ENCODE peak calls at places on chromosomes 6 and 20, in four cellular contexts. D is neuronal stem cell, R is mesendoderm, B is H9. Z is an unnamed sample.

GRCh38 chr20:51313275-51313898 is 229.1 kb downstream of the NFATC2 start:
- DNase-seq in B (no peak), D (no peak), R (no peak), Z (no peak)

GRCh38 chr6:108874470-108875160 is 26.4 kb downstream of the ARMC2 start:
- DNase-seq in B (no peak), R (no peak), D (no peak), Z (no peak)

GRCh38 chr20:21670981-21671380 is 34.5 kb upstream of the PAX1 start:
- DNase-seq in D (no peak), R (no peak), B (no peak), Z (no peak)

GRCh38 chr6:7691675-7692452 is 34.0 kb upstream of the BMP6 start:
- DNase-seq in R (peak; percentile 81), D (no peak), B (peak; percentile 56), Z (peak; percentile 92)

GRCh38 chr20:7980332-7981046 is 39.1 kb downstream of the TMX4 start:
- DNase-seq in B (peak; percentile 34), D (peak; percentile 8), R (peak; percentile 51), Z (no peak)

GRCh38 chr6:89792881-89793280 is 26.7 kb downstream of the MDN1 start:
- DNase-seq in R (peak; percentile 83), D (no peak), B (peak; percentile 45), Z (peak; percentile 71)

GRCh38 chr6:145028144-145028818 is 707.0 kb downstream of the EPM2A start:
- DNase-seq in D (no peak), R (peak; percentile 77), B (no peak), Z (peak; percentile 71)

GRCh38 chr6:41352396-41352795 is 17.0 kb downstream of the NCR2 start:
- DNase-seq in B (no peak), R (no peak), D (no peak), Z (no peak)

GRCh38 chr20:54257090-54257816 is 49.4 kb downstream of the PFDN4 start:
- DNase-seq in R (peak; percentile 83), D (no peak), B (no peak), Z (peak; percentile 95)

DNA sequence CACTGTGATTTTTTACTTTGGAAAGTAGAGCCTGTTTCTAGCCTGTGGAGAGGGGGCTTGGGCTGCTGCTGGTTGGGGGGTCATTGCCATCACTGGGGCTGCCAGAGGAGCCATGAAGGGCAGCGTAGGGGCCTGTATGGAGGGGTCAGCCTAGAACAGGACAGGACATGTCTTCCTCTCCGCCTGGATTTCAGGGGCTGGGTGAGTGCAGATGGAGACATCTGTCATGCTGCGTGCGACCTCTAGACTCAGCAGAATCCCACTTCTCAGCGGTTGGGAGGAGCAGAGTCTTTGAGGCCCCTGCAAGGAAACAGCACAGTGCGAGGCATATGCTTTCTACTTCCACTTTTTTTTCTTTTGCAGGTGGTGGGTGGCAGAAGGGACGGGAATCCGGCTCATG is 68.0 kb downstream of the EZR start:
- DNase-seq in B (no peak), R (no peak), D (no peak), Z (no peak)
- H4K8ac ChIP-seq in B (no peak overlapping the region), R (no peak overlapping the region), D (no peak overlapping the region), Z (no peak overlapping the region)

GRCh38 chr6:122568350-122568749 is 41.9 kb upstream of the PKIB start:
- DNase-seq in B (no peak), D (no peak), R (no peak), Z (no peak)

GRCh38 chr6:122567034-122567433 is 43.2 kb upstream of the PKIB start:
- DNase-seq in B (no peak), R (no peak), D (no peak), Z (no peak)

GRCh38 chr6:122571888-122572287 is 38.3 kb upstream of the PKIB start:
- DNase-seq in R (no peak), D (no peak), B (no peak), Z (no peak)

GRCh38 chr6:122569372-122569771 is 40.8 kb upstream of the PKIB start:
- DNase-seq in D (no peak), R (no peak), B (no peak), Z (peak; percentile 83)

GRCh38 chr6:122568865-122569264 is 41.3 kb upstream of the PKIB start:
- DNase-seq in D (no peak), B (no peak), R (no peak), Z (no peak)
- H4K8ac ChIP-seq in D (no peak overlapping the region), B (peak overlapping the region; percentile 18), R (no peak overlapping the region), Z (no peak overlapping the region)

GRCh38 chr6:107444277-107444676 is 15.1 kb downstream of the PDSS2 start:
- DNase-seq in B (no peak), R (no peak), D (no peak), Z (no peak)
- H4K8ac ChIP-seq in B (no peak overlapping the region), R (no peak overlapping the region), D (no peak overlapping the region), Z (no peak overlapping the region)

DNA sequence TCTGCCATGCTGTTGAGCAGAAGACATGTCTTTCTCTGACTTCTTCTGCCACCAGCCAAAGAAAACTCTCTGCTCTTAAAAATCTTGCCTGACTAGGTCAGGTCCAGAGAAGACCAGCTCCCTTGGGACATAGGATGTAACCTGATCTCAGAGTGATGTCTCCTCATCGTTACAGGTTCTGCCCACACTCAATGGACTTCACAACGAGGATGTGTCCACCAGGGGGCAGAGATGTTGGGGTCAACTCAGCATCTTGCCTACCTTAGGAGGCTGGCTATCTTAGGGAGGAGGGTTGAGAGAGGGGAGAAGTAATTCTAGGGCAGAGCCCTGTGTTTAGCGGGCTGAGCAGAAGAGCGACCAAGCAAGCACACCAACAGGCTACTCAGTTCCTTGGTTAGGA is 207.6 kb upstream of the CDH4 start:
- DNase-seq in R (peak; percentile 58), B (peak; percentile 43), D (no peak), Z (no peak)
- H4K8ac ChIP-seq in R (no peak overlapping the region), B (no peak overlapping the region), D (no peak overlapping the region), Z (no peak overlapping the region)

DNA sequence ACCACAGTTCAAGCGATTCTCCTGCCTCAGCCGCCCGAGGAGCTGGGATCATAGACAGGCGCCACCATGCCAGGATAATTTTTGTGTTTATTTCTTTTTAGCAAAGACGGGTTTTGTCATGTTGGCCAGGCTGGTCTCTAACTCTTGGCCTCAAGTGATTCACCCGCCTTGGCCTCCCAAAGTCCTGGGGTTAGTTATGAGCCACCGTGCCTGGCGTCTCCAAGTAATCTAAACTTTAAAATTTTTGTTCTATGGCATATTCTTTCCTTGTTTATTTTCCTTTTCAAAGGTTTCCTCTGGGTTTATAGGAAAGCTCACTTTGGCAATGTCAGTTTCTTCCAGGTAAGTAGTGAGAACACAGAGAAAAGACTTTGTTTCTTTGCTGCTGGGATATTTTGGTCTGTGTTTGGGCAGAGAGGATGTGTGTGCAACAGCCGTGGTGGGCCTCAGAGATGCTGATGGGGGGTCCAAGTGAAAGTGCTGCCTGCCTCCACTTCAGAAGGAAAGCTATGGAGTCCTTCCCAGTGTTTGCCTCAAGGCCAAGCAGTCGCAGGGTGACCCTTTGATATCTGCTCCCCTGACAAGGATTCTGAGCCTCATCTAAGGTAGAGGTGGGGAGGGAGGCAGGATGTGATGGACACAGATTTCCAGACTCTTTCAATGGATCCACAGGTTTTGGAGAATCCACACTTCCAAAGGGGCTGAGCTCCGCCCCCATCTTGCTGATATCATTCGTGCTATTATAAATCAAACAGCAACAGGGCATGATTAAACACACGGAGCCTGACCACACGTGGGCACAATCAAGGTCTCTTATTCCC is 2.3 kb downstream of the LRP11 start:
- DNase-seq in B (no peak), D (no peak), R (no peak), Z (no peak)
- H4K8ac ChIP-seq in B (no peak overlapping the region), D (no peak overlapping the region), R (no peak overlapping the region), Z (no peak overlapping the region)

GRCh38 chr6:27178860-27179259 is 68.6 kb upstream of the PRSS16 start:
- DNase-seq in D (no peak), R (peak; percentile 65), B (peak; percentile 55), Z (peak; percentile 36)

GRCh38 chr6:27176096-27176495 is 71.4 kb upstream of the PRSS16 start:
- DNase-seq in B (no peak), R (no peak), D (no peak), Z (peak; percentile 79)

GRCh38 chr6:27177454-27178000 is 70.0 kb upstream of the PRSS16 start:
- DNase-seq in B (peak; percentile 90), R (peak; percentile 97), D (peak; percentile 87), Z (peak; percentile 89)

GRCh38 chr6:27174958-27175357 is 72.5 kb upstream of the PRSS16 start:
- DNase-seq in B (no peak), D (no peak), R (no peak), Z (no peak)

DNA sequence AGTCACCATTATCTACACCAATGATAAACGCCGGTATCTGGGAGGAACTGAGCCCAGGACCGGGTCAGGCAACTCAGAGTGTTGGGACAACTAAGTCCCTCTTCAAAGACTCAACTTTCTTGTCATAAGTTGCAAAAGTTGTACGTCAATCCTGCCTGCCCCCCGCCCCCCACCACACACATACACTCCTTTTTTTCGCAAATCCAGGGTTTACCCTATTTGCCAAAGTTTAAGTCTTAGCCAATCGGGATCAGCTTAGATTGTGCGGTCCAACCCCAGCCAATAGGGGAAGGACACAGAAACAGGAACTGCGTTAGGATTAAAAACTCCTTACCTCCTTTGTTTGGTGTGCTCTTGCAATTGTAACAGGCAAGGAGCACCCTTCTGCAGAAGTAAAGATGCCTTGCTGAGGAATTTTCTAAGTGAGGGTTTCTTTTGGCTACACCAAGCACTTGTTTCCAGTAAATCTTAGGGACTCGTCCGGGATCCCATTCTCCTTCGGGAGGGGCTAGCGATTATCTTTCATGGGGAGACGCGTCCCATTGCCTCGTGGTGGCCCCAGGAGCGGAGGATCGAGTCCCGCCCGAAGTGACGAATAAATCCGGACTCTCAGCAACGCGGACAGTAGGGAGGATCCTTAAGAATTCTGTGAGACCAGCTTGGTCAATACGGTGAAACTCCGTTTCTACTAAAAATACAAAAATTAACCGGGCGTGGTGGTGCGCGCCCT is 69.3 kb upstream of the PRSS16 start:
- DNase-seq in R (peak; percentile 93), B (peak; percentile 84), D (peak; percentile 71), Z (peak; percentile 67)
- H4K8ac ChIP-seq in R (peak overlapping the region; percentile 91), B (no peak overlapping the region), D (no peak overlapping the region), Z (peak overlapping the region; percentile 89)

GRCh38 chr20:12925214-12925755 is 83.5 kb upstream of the SPTLC3 start:
- DNase-seq in R (peak; percentile 85), B (peak; percentile 66), D (peak; percentile 63), Z (peak; percentile 58)

GRCh38 chr20:12928358-12928754 is 80.4 kb upstream of the SPTLC3 start:
- DNase-seq in B (no peak), R (no peak), D (no peak), Z (no peak)

GRCh38 chr20:12925863-12926547 is 82.8 kb upstream of the SPTLC3 start:
- DNase-seq in R (no peak), D (no peak), B (no peak), Z (no peak)

GRCh38 chr20:12928755-12929401 is 79.9 kb upstream of the SPTLC3 start:
- DNase-seq in D (no peak), R (no peak), B (no peak), Z (no peak)

DNA sequence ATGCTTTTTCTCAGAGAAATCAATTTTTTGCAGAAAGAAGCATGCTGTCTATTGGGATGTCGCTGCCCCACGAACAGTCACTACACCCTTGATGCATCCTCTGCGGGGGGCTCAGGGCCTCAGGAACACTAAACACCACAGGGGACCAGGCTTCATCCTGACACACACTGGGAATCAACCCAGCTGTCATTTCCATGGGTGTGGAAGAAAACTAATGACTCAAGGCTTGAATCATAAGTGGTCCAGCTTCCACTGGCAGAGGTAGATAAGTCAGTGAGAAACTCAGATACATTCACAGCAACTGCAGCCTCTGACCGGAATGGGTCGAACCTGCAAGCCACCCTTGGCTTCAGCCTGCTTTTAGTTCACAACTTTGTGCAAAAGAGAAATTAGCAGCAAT is 81.3 kb upstream of the SPTLC3 start:
- DNase-seq in B (no peak), R (no peak), D (no peak), Z (no peak)
- H4K8ac ChIP-seq in B (no peak overlapping the region), R (no peak overlapping the region), D (no peak overlapping the region), Z (no peak overlapping the region)